ENCODE peak calls at places on chromosome 7, in five cellular contexts. O is IMR-90, N is A549, R is K562, B is HepG2. C is an unnamed sample.

GRCh38 chr7:101947899-101948298 is 130.5 kb downstream of the CUX1 start:
- DNase-seq in O (no peak), N (no peak), R (peak; percentile 75), B (no peak), C (no peak)

GRCh38 chr7:90999989-91000979 is 263.9 kb upstream of the FZD1 start:
- DNase-seq in O (peak; percentile 47), N (no peak), R (no peak), B (no peak), C (no peak)

GRCh38 chr7:36192050-36192824 is 39.2 kb downstream of the EEPD1 start:
- DNase-seq in O (peak; percentile 98), N (no peak), R (no peak), B (no peak), C (no peak)

GRCh38 chr7:130882396-130882795 is 148.4 kb upstream of the KLF14 start:
- DNase-seq in O (no peak), N (no peak), R (no peak), B (no peak), C (no peak)

GRCh38 chr7:879093-879492 is 2.7 kb downstream of the GET4 start:
- DNase-seq in O (no peak), N (no peak), R (no peak), B (no peak), C (no peak)

GRCh38 chr7:2444476-2444875 is 31.7 kb downstream of the GRIFIN start:
- DNase-seq in O (peak; percentile 84), N (no peak), R (no peak), B (no peak), C (no peak)

GRCh38 chr7:5501465-5501864 is 77.8 kb upstream of the TNRC18 start:
- DNase-seq in O (no peak), N (no peak), R (no peak), B (no peak), C (no peak)

GRCh38 chr7:130141161-130141857 is 63.9 kb downstream of the TMEM209 start:
- DNase-seq in O (peak; percentile 73), N (no peak), R (peak; percentile 81), B (no peak), C (no peak)

GRCh38 chr7:52648903-52649302 is 386.5 kb upstream of the POM121L12 start:
- DNase-seq in O (no peak), N (no peak), R (no peak), B (no peak), C (no peak)

GRCh38 chr7:148515728-148516715 is 74.5 kb upstream of the C7orf33 start:
- DNase-seq in O (no peak), N (no peak), R (no peak), B (no peak), C (no peak)

GRCh38 chr7:41834805-41835694 is 132.2 kb upstream of the INHBA start:
- DNase-seq in O (peak; percentile 9), N (no peak), R (no peak), B (no peak), C (no peak)
- TF ChIP-seq CEBPB in O (no peak), N (no peak), R (no peak), B (no peak), C (no peak)

GRCh38 chr7:113582471-113582870 is 336.3 kb downstream of the PPP1R3A start:
- DNase-seq in O (no peak), N (no peak), R (no peak), B (no peak), C (no peak)
- TF ChIP-seq RAD21 in O (no peak), N (no peak), R (no peak), B (no peak), C (no peak)

DNA sequence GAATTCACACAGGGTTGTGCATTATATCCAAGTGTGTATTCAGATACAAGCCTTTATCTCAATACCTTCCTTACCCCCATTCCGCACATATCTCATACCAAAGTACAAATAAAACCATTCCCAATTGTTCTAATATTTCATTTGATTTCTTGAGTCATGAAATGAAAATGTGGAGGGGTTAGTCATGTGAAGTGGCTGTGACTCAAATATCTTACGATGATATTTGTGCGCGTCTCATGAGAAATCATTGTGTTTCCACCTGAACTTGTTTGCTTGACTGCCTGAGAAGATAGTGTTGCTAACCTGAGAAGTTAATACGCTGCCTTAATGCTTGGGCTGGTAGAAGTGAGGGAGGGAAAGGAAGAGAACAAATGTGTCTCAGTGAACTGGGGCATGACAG is 7.0 kb upstream of the EPHA1 start:
- DNase-seq in O (peak; percentile 56), N (no peak), R (no peak), B (no peak), C (no peak)
- TF ChIP-seq CEBPB in O (no peak), N (no peak), R (no peak), B (no peak), C (no peak)

GRCh38 chr7:134667899-134668298 is 21.2 kb downstream of the BPGM start:
- DNase-seq in O (no peak), N (no peak), R (no peak), B (no peak), C (no peak)

GRCh38 chr7:134660242-134660785 is 13.7 kb downstream of the BPGM start:
- DNase-seq in O (peak; percentile 37), N (no peak), R (peak; percentile 92), B (no peak), C (no peak)

GRCh38 chr7:134662871-134663205 is 16.2 kb downstream of the BPGM start:
- DNase-seq in O (no peak), N (no peak), R (no peak), B (no peak), C (no peak)

GRCh38 chr7:134660961-134661376 is 14.3 kb downstream of the BPGM start:
- DNase-seq in O (peak; percentile 88), N (no peak), R (no peak), B (no peak), C (no peak)

GRCh38 chr7:134662166-134662870 is 15.7 kb downstream of the BPGM start:
- DNase-seq in O (peak; percentile 67), N (no peak), R (no peak), B (no peak), C (no peak)
- TF ChIP-seq RAD21 in O (no peak), N (no peak), R (no peak), B (no peak), C (no peak)

DNA sequence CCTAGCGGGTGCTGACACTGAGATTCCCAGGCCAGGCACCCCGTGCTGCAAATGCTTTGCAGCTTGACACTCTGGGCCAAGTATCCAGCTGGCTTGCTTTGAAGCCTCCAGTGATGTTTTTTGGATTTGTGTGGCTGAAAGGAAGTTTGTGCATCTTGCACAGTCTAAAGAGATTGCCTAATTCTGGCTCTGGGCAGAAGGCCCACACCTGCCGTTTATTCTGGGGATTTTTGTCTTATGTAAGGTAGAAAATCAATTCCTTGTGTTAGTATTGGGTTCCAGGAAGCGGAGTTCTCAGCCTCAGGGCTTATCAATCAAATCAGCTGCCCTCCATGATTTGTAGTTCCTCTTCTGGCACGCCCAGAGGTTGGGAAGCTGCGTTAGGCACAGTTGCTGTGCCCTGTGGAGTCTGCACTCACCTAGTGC is 8.4 kb upstream of the PURB start:
- DNase-seq in O (no peak), N (no peak), R (no peak), B (no peak), C (no peak)
- TF ChIP-seq CEBPB in O (no peak), N (no peak), R (no peak), B (peak; percentile 46), C (no peak)

GRCh38 chr7:68726386-68726785 is 871.9 kb upstream of the AUTS2 start:
- DNase-seq in O (no peak), N (no peak), R (no peak), B (no peak), C (no peak)
- TF ChIP-seq RAD21 in O (no peak), N (no peak), R (no peak), B (no peak), C (no peak)